ENCODE peak calls at places on chromosomes 2 and 18, in seven cellular contexts. Y, L, H, I, E, U and S are unnamed samples.

GRCh38 chr2:195343540-195343939 is 313.5 kb upstream of the SLC39A10 start:
- DNase-seq in Y (no peak), L (no peak), H (no peak), I (no peak), E (no peak), U (no peak), S (no peak)

GRCh38 chr2:46091004-46091403 is 206.2 kb upstream of the EPAS1 start:
- DNase-seq in Y (no peak), L (no peak), H (no peak), I (peak; percentile 46), E (peak; percentile 60), U (no peak), S (no peak)

GRCh38 chr2:182907081-182907830 is 40.8 kb upstream of the FRZB start:
- DNase-seq in Y (no peak), L (peak; percentile 11), H (peak; percentile 13), I (peak; percentile 63), E (peak; percentile 90), U (peak; percentile 13), S (no peak)

GRCh38 chr2:184596819-184597411 is 1.4 kb upstream of the ZNF804A start:
- DNase-seq in Y (peak; percentile 20), L (peak; percentile 81), H (no peak), I (no peak), E (peak; percentile 72), U (peak; percentile 82), S (peak; percentile 10)

GRCh38 chr2:40457846-40458245 is 6.0 kb upstream of the SLC8A1 start:
- DNase-seq in Y (no peak), L (no peak), H (no peak), I (no peak), E (no peak), U (peak; percentile 10), S (no peak)

GRCh38 chr2:109715302-109715937 is 78.7 kb upstream of the RGPD5 start:
- DNase-seq in Y (no peak), L (no peak), H (no peak), I (peak; percentile 65), E (peak; percentile 82), U (peak; percentile 40), S (no peak)

GRCh38 chr2:189249171-189249570 is 69.6 kb upstream of the COL5A2 start:
- DNase-seq in Y (no peak), L (peak; percentile 85), H (no peak), I (no peak), E (no peak), U (peak; percentile 27), S (no peak)

GRCh38 chr2:69164379-69164778 is 151.4 kb downstream of the ANTXR1 start:
- DNase-seq in Y (no peak), L (peak; percentile 93), H (no peak), I (no peak), E (no peak), U (peak; percentile 99), S (peak; percentile 83)

GRCh38 chr2:33377048-33377447 is 99.4 kb upstream of the RASGRP3 start:
- DNase-seq in Y (no peak), L (no peak), H (no peak), I (no peak), E (no peak), U (no peak), S (no peak)

GRCh38 chr2:8285898-8286297 is 396.0 kb upstream of the ID2 start:
- DNase-seq in Y (no peak), L (no peak), H (no peak), I (no peak), E (no peak), U (no peak), S (no peak)

GRCh38 chr2:269356-270030 is 4.7 kb downstream of the ACP1 start:
- DNase-seq in Y (no peak), L (no peak), H (no peak), I (no peak), E (no peak), U (no peak), S (no peak)

GRCh38 chr2:97267411-97268074 is 154.6 kb downstream of the ANKRD36 start:
- DNase-seq in Y (no peak), L (peak; percentile 0), H (no peak), I (peak; percentile 21), E (no peak), U (no peak), S (peak; percentile 0)

GRCh38 chr2:188765522-188765921 is 208.7 kb upstream of the COL3A1 start:
- DNase-seq in Y (peak; percentile 8), L (peak; percentile 12), H (no peak), I (no peak), E (peak; percentile 50), U (peak; percentile 72), S (peak; percentile 20)

GRCh38 chr2:68302281-68302680 is 17.5 kb downstream of the CNRIP1 start:
- DNase-seq in Y (no peak), L (peak; percentile 39), H (no peak), I (no peak), E (peak; percentile 66), U (peak; percentile 21), S (peak; percentile 18)

GRCh38 chr2:1546023-1546591 is 132.8 kb downstream of the TPO start:
- DNase-seq in Y (peak; percentile 47), L (peak; percentile 63), H (no peak), I (peak; percentile 46), E (peak; percentile 53), U (peak; percentile 56), S (peak; percentile 37)

GRCh38 chr18:36405611-36406010 is 108.1 kb downstream of the FHOD3 start:
- DNase-seq in Y (no peak), L (peak; percentile 16), H (no peak), I (no peak), E (no peak), U (no peak), S (no peak)

GRCh38 chr18:11728247-11728646 is 39.2 kb downstream of the GNAL start:
- DNase-seq in Y (no peak), L (no peak), H (no peak), I (peak; percentile 57), E (peak; percentile 84), U (no peak), S (no peak)

GRCh38 chr18:80056095-80056494 is 21.9 kb downstream of the RBFA start:
- DNase-seq in Y (no peak), L (no peak), H (no peak), I (no peak), E (no peak), U (no peak), S (no peak)

GRCh38 chr2:54233832-54234649 is 22.0 kb downstream of the TSPYL6 start:
- DNase-seq in Y (no peak), L (no peak), H (no peak), I (no peak), E (no peak), U (no peak), S (no peak)

GRCh38 chr18:78655921-78656320 is 323.7 kb upstream of the SALL3 start:
- DNase-seq in Y (no peak), L (no peak), H (no peak), I (no peak), E (no peak), U (no peak), S (no peak)

GRCh38 chr18:79924814-79925655 is 26.4 kb downstream of the SLC66A2 start:
- DNase-seq in Y (no peak), L (no peak), H (no peak), I (peak; percentile 22), E (no peak), U (no peak), S (no peak)

GRCh38 chr2:129237966-129238725 is 741.3 kb upstream of the RAB6C start:
- DNase-seq in Y (no peak), L (no peak), H (no peak), I (no peak), E (no peak), U (peak; percentile 5), S (no peak)

GRCh38 chr18:71442830-71443229 is 1101.3 kb downstream of the CBLN2 start:
- DNase-seq in Y (no peak), L (no peak), H (no peak), I (no peak), E (peak; percentile 10), U (no peak), S (no peak)

GRCh38 chr18:48023334-48024008 is 93.0 kb upstream of the SMAD2 start:
- DNase-seq in Y (peak; percentile 40), L (peak; percentile 10), H (no peak), I (peak; percentile 70), E (peak; percentile 73), U (peak; percentile 4), S (no peak)

GRCh38 chr2:209387389-209387788 is 36.5 kb upstream of the MAP2 start:
- DNase-seq in Y (no peak), L (no peak), H (no peak), I (no peak), E (no peak), U (no peak), S (no peak)

GRCh38 chr2:66334237-66335054 is 100.5 kb upstream of the MEIS1 start:
- DNase-seq in Y (no peak), L (no peak), H (no peak), I (peak; percentile 45), E (peak; percentile 49), U (no peak), S (peak; percentile 4)
- H2AK5ac ChIP-seq in Y (no peak overlapping the region), L (no peak overlapping the region), H (no peak overlapping the region), I (no peak overlapping the region), E (no peak overlapping the region), U (no peak overlapping the region), S (no peak overlapping the region)

GRCh38 chr2:53217250-53217649 is 550.4 kb upstream of the CHAC2 start:
- DNase-seq in Y (no peak), L (no peak), H (no peak), I (no peak), E (no peak), U (no peak), S (no peak)

GRCh38 chr2:53211201-53211774 is 556.3 kb upstream of the CHAC2 start:
- DNase-seq in Y (no peak), L (no peak), H (no peak), I (no peak), E (no peak), U (no peak), S (no peak)

GRCh38 chr2:53220969-53221368 is 546.6 kb upstream of the CHAC2 start:
- DNase-seq in Y (no peak), L (no peak), H (no peak), I (no peak), E (no peak), U (no peak), S (no peak)

GRCh38 chr2:53216805-53217204 is 550.8 kb upstream of the CHAC2 start:
- DNase-seq in Y (no peak), L (no peak), H (no peak), I (no peak), E (no peak), U (no peak), S (no peak)
- H2BK120ac ChIP-seq in Y (no peak overlapping the region), L (no peak overlapping the region), H (no peak overlapping the region), I (no peak overlapping the region), E (no peak overlapping the region), U (no peak overlapping the region), S (no peak overlapping the region)

GRCh38 chr2:74497777-74498499 is 1.5 kb downstream of the LBX2 start:
- DNase-seq in Y (no peak), L (no peak), H (no peak), I (peak; percentile 66), E (peak; percentile 38), U (peak; percentile 17), S (peak; percentile 71)
- H2BK5ac ChIP-seq in Y (no peak overlapping the region), L (no peak overlapping the region), H (peak overlapping the region; percentile 26), I (no peak overlapping the region), E (no peak overlapping the region), U (no peak overlapping the region), S (no peak overlapping the region)

DNA sequence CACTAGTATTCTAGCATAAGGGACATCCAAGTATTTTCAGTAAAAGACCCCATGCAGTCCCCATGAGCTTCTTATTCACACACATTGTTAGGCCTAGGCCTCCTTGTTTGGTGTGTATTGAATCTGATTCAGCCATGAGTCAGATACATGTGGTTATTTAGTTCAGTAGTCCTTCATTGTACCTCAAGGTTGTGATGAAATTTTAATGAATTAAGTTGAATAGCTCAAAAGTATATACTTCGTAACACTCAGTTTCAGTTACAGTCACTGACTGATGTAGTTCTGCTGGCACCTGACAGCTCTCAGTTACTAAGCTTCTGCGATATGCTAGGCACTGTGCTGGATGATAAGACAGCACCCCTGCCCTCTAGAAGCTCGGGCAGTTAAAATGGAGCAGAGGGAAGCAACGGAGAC is 86.4 kb downstream of the XRCC5 start:
- DNase-seq in Y (no peak), L (peak; percentile 94), H (no peak), I (no peak), E (no peak), U (peak; percentile 84), S (no peak)
- H2AK5ac ChIP-seq in Y (no peak overlapping the region), L (no peak overlapping the region), H (no peak overlapping the region), I (no peak overlapping the region), E (no peak overlapping the region), U (no peak overlapping the region), S (no peak overlapping the region)